ENCODE peak calls at places on chromosomes 11 and 22, in six cellular contexts. K, U, E, N, M and W are unnamed samples.

GRCh38 chr11:104891135-104891534 is 7.1 kb downstream of the CASP12 start:
- DNase-seq in E (no peak), K (no peak), M (no peak), U (no peak), N (no peak), W (no peak)

GRCh38 chr11:43818220-43818619 is 62.4 kb upstream of the ALKBH3 start:
- DNase-seq in N (no peak), E (no peak), M (no peak), K (no peak), U (no peak), W (no peak)

GRCh38 chr11:85182437-85183109 is 444.6 kb downstream of the DLG2 start:
- DNase-seq in N (no peak), K (no peak), U (peak), E (peak), M (peak), W (peak)

GRCh38 chr11:46072172-46072964 is 48.9 kb downstream of the PHF21A start:
- DNase-seq in U (no peak), E (no peak), M (no peak), K (no peak), N (no peak), W (no peak)

GRCh38 chr11:123719452-123719851 is 22.0 kb downstream of the ZNF202 start:
- DNase-seq in N (no peak), K (no peak), M (peak), E (no peak), U (peak), W (no peak)

GRCh38 chr22:28002863-28003565 is 84.0 kb upstream of the PITPNB start:
- DNase-seq in M (no peak), U (no peak), N (no peak), E (no peak), K (no peak), W (no peak)

GRCh38 chr11:111978028-111978771 is 41.1 kb downstream of the DIXDC1 start:
- DNase-seq in M (peak), E (peak), K (peak), N (no peak), U (peak), W (no peak)

GRCh38 chr11:33774356-33775063 is at the start of gene FBXO3:
- DNase-seq in K (peak), N (peak), M (peak), U (no peak), E (peak), W (peak)

GRCh38 chr22:32564170-32565001 is 89.8 kb downstream of the FBXO7 start:
- DNase-seq in K (no peak), U (no peak), M (no peak), E (no peak), N (no peak), W (no peak)

GRCh38 chr22:38710866-38711265 is 5.1 kb downstream of the GTPBP1 start:
- DNase-seq in E (no peak), U (no peak), N (no peak), K (no peak), M (no peak), W (no peak)

GRCh38 chr11:69217276-69218105 is 61.8 kb downstream of the SMIM38 start:
- DNase-seq in N (no peak), U (no peak), E (no peak), M (no peak), K (no peak), W (no peak)

GRCh38 chr11:126997196-126997595 is 3.4 kb downstream of the KIRREL3 start:
- DNase-seq in E (no peak), U (no peak), N (no peak), K (no peak), M (no peak), W (peak)

GRCh38 chr11:12802418-12803085 is 128.3 kb downstream of the TEAD1 start:
- DNase-seq in U (no peak), N (no peak), M (no peak), K (no peak), E (peak), W (peak)

GRCh38 chr11:1674879-1675235 is 22.1 kb upstream of the KRTAP5-6 start:
- DNase-seq in K (no peak), U (no peak), E (no peak), M (no peak), N (no peak), W (no peak)

GRCh38 chr22:35719212-35719869 is 1.7 kb downstream of the APOL5 start:
- DNase-seq in N (no peak), U (no peak), K (no peak), E (no peak), M (no peak), W (no peak)

GRCh38 chr11:44496391-44496790 is 69.1 kb upstream of the CD82 start:
- DNase-seq in M (no peak), E (no peak), U (no peak), K (no peak), N (no peak), W (no peak)

GRCh38 chr11:63765688-63766241 is 2.8 kb downstream of the ZFTA start:
- DNase-seq in U (no peak), E (no peak), K (no peak), N (no peak), M (no peak), W (no peak)

GRCh38 chr11:93842461-93842860 is 8.0 kb downstream of the VSTM5 start:
- DNase-seq in E (no peak), K (no peak), U (peak), M (peak), N (no peak), W (no peak)

GRCh38 chr11:48005878-48006277 is 25.5 kb downstream of the PTPRJ start:
- DNase-seq in E (peak), N (no peak), U (no peak), M (peak), K (no peak), W (no peak)

GRCh38 chr22:50178871-50179869 is 6.5 kb upstream of the TRABD start:
- DNase-seq in K (no peak), M (no peak), N (no peak), U (no peak), E (no peak), W (no peak)

GRCh38 chr22:22086501-22087158 is 104.0 kb upstream of the TOP3B start:
- DNase-seq in N (no peak), U (no peak), M (no peak), K (no peak), E (no peak), W (no peak)